ENCODE peak calls at places on chromosomes 5 and 9, in four cellular contexts. W is neural crest cell, P is left ventricle myocardium superior, C is epithelial cell of prostate. G is an unnamed sample.

GRCh38 chr5:156936972-156937371 is 26.1 kb downstream of the TIMD4 start:
- DNase-seq in W (no peak), P (no peak), C (no peak), G (no peak)

GRCh38 chr9:98575379-98576346 is 133.1 kb downstream of the GABBR2 start:
- DNase-seq in W (no peak), P (no peak), C (peak; percentile 50), G (no peak)

GRCh38 chr9:89507626-89508025 is 9.7 kb upstream of the SEMA4D start:
- DNase-seq in W (no peak), P (no peak), C (no peak), G (no peak)

GRCh38 chr5:166671818-166672217 is 1619.6 kb upstream of the WWC1 start:
- DNase-seq in W (no peak), P (no peak), C (no peak), G (no peak)

GRCh38 chr9:33785914-33786313 is 9.4 kb upstream of the PRSS3 start:
- DNase-seq in W (no peak), P (no peak), C (no peak), G (peak; percentile 33)

GRCh38 chr9:6779417-6780241 is 21.9 kb downstream of the KDM4C start:
- DNase-seq in W (no peak), P (no peak), C (no peak), G (no peak)

GRCh38 chr5:95976606-95977005 is 15.0 kb upstream of the ELL2 start:
- DNase-seq in W (no peak), P (no peak), C (no peak), G (no peak)

GRCh38 chr9:129783516-129784361 is 19.2 kb upstream of the TOR1B start:
- DNase-seq in W (peak; percentile 72), P (peak; percentile 56), C (no peak), G (peak; percentile 87)

GRCh38 chr9:94135222-94135621 is 51.0 kb downstream of the PTPDC1 start:
- DNase-seq in W (no peak), P (no peak), C (no peak), G (no peak)

GRCh38 chr5:55530669-55531068 is 4.1 kb downstream of the PLPP1 start:
- DNase-seq in W (no peak), P (peak; percentile 54), C (no peak), G (no peak)